ENCODE peak calls at places on chromosomes 1 and 21, in seven cellular contexts. One of them, this sample, is unnamed.

GRCh38 chr21:31234936-31235335 is 109.1 kb downstream of the TIAM1 start:
- DNase-seq in dorsolateral prefrontal cortex: no peak
- DNase-seq in tibial nerve: no peak
- DNase-seq in stimulated activated CD8-positive, alpha-beta memory T cell treated with anti-CD3 and anti-CD28 coated beads, Interleukin-7, amount 100 ng/mL, for 1 hour: no peak
- DNase-seq in activated T-helper 1 cell treated with Interleukin-2 at 50 U/mL for 16 hours: no peak
- DNase-seq in CD8-positive, alpha-beta memory T cell: no peak
- DNase-seq in lower lobe of right lung: no peak
- DNase-seq in this sample: no peak

GRCh38 chr1:198639581-198640235 is 868 bp downstream of the PTPRC start:
- DNase-seq in tibial nerve: no peak
- DNase-seq in activated T-helper 1 cell treated with Interleukin-2 at 50 U/mL for 16 hours: no peak
- DNase-seq in lower lobe of right lung: no peak
- DNase-seq in CD8-positive, alpha-beta memory T cell: no peak
- DNase-seq in dorsolateral prefrontal cortex: no peak
- DNase-seq in stimulated activated CD8-positive, alpha-beta memory T cell treated with anti-CD3 and anti-CD28 coated beads, Interleukin-7, amount 100 ng/mL, for 1 hour: no peak
- DNase-seq in this sample: no peak

GRCh38 chr1:157958280-157958679 is 35.2 kb upstream of the KIRREL1 start:
- DNase-seq in dorsolateral prefrontal cortex: no peak
- DNase-seq in lower lobe of right lung: no peak
- DNase-seq in activated T-helper 1 cell treated with Interleukin-2 at 50 U/mL for 16 hours: no peak
- DNase-seq in tibial nerve: no peak
- DNase-seq in CD8-positive, alpha-beta memory T cell: no peak
- DNase-seq in stimulated activated CD8-positive, alpha-beta memory T cell treated with anti-CD3 and anti-CD28 coated beads, Interleukin-7, amount 100 ng/mL, for 1 hour: no peak
- DNase-seq in this sample: no peak

GRCh38 chr1:109977225-109977624 is 7.3 kb upstream of the AHCYL1 start:
- DNase-seq in stimulated activated CD8-positive, alpha-beta memory T cell treated with anti-CD3 and anti-CD28 coated beads, Interleukin-7, amount 100 ng/mL, for 1 hour: no peak
- DNase-seq in dorsolateral prefrontal cortex: no peak
- DNase-seq in tibial nerve: no peak
- DNase-seq in activated T-helper 1 cell treated with Interleukin-2 at 50 U/mL for 16 hours: no peak
- DNase-seq in CD8-positive, alpha-beta memory T cell: no peak
- DNase-seq in lower lobe of right lung: no peak
- DNase-seq in this sample: no peak

GRCh38 chr1:175208773-175209492 is 16.4 kb upstream of the KIAA0040 start:
- DNase-seq in lower lobe of right lung: no peak
- DNase-seq in tibial nerve: no peak
- DNase-seq in activated T-helper 1 cell treated with Interleukin-2 at 50 U/mL for 16 hours: peak; percentile 37
- DNase-seq in stimulated activated CD8-positive, alpha-beta memory T cell treated with anti-CD3 and anti-CD28 coated beads, Interleukin-7, amount 100 ng/mL, for 1 hour: peak; percentile 10
- DNase-seq in CD8-positive, alpha-beta memory T cell: peak; percentile 11
- DNase-seq in dorsolateral prefrontal cortex: no peak
- DNase-seq in this sample: no peak

GRCh38 chr21:19810779-19811178 is 1187.4 kb upstream of the NCAM2 start:
- DNase-seq in lower lobe of right lung: no peak
- DNase-seq in CD8-positive, alpha-beta memory T cell: no peak
- DNase-seq in stimulated activated CD8-positive, alpha-beta memory T cell treated with anti-CD3 and anti-CD28 coated beads, Interleukin-7, amount 100 ng/mL, for 1 hour: no peak
- DNase-seq in activated T-helper 1 cell treated with Interleukin-2 at 50 U/mL for 16 hours: no peak
- DNase-seq in dorsolateral prefrontal cortex: no peak
- DNase-seq in tibial nerve: no peak
- DNase-seq in this sample: no peak

GRCh38 chr1:169312084-169312954 is 55.3 kb downstream of the NME7 start:
- DNase-seq in lower lobe of right lung: no peak
- DNase-seq in dorsolateral prefrontal cortex: no peak
- DNase-seq in activated T-helper 1 cell treated with Interleukin-2 at 50 U/mL for 16 hours: peak; percentile 6
- DNase-seq in CD8-positive, alpha-beta memory T cell: peak; percentile 1
- DNase-seq in stimulated activated CD8-positive, alpha-beta memory T cell treated with anti-CD3 and anti-CD28 coated beads, Interleukin-7, amount 100 ng/mL, for 1 hour: peak; percentile 30
- DNase-seq in tibial nerve: no peak
- DNase-seq in this sample: no peak

GRCh38 chr1:119713039-119713537 is 1.4 kb downstream of the PHGDH start:
- DNase-seq in stimulated activated CD8-positive, alpha-beta memory T cell treated with anti-CD3 and anti-CD28 coated beads, Interleukin-7, amount 100 ng/mL, for 1 hour: no peak
- DNase-seq in lower lobe of right lung: no peak
- DNase-seq in tibial nerve: no peak
- DNase-seq in CD8-positive, alpha-beta memory T cell: no peak
- DNase-seq in activated T-helper 1 cell treated with Interleukin-2 at 50 U/mL for 16 hours: no peak
- DNase-seq in dorsolateral prefrontal cortex: no peak
- DNase-seq in this sample: no peak

GRCh38 chr1:156124557-156125483 is 10.3 kb downstream of the LMNA start:
- DNase-seq in stimulated activated CD8-positive, alpha-beta memory T cell treated with anti-CD3 and anti-CD28 coated beads, Interleukin-7, amount 100 ng/mL, for 1 hour: no peak
- DNase-seq in lower lobe of right lung: peak; percentile 78
- DNase-seq in dorsolateral prefrontal cortex: no peak
- DNase-seq in activated T-helper 1 cell treated with Interleukin-2 at 50 U/mL for 16 hours: no peak
- DNase-seq in CD8-positive, alpha-beta memory T cell: peak; percentile 38
- DNase-seq in tibial nerve: no peak
- DNase-seq in this sample: peak; percentile 79

GRCh38 chr1:232873931-232874330 is 68.7 kb downstream of the MAP10 start:
- DNase-seq in tibial nerve: no peak
- DNase-seq in dorsolateral prefrontal cortex: no peak
- DNase-seq in activated T-helper 1 cell treated with Interleukin-2 at 50 U/mL for 16 hours: no peak
- DNase-seq in stimulated activated CD8-positive, alpha-beta memory T cell treated with anti-CD3 and anti-CD28 coated beads, Interleukin-7, amount 100 ng/mL, for 1 hour: no peak
- DNase-seq in lower lobe of right lung: no peak
- DNase-seq in CD8-positive, alpha-beta memory T cell: no peak
- DNase-seq in this sample: no peak

GRCh38 chr1:149844096-149844495 is 55.3 kb upstream of the BOLA1 start:
- DNase-seq in dorsolateral prefrontal cortex: no peak
- DNase-seq in lower lobe of right lung: no peak
- DNase-seq in stimulated activated CD8-positive, alpha-beta memory T cell treated with anti-CD3 and anti-CD28 coated beads, Interleukin-7, amount 100 ng/mL, for 1 hour: no peak
- DNase-seq in activated T-helper 1 cell treated with Interleukin-2 at 50 U/mL for 16 hours: no peak
- DNase-seq in tibial nerve: no peak
- DNase-seq in CD8-positive, alpha-beta memory T cell: no peak
- DNase-seq in this sample: no peak

GRCh38 chr1:58941471-58942289 is 157.8 kb upstream of the JUN start:
- DNase-seq in stimulated activated CD8-positive, alpha-beta memory T cell treated with anti-CD3 and anti-CD28 coated beads, Interleukin-7, amount 100 ng/mL, for 1 hour: no peak
- DNase-seq in lower lobe of right lung: no peak
- DNase-seq in activated T-helper 1 cell treated with Interleukin-2 at 50 U/mL for 16 hours: no peak
- DNase-seq in CD8-positive, alpha-beta memory T cell: no peak
- DNase-seq in tibial nerve: no peak
- DNase-seq in dorsolateral prefrontal cortex: no peak
- DNase-seq in this sample: no peak

GRCh38 chr1:61056674-61057439 is 25.5 kb upstream of the NFIA start:
- DNase-seq in dorsolateral prefrontal cortex: peak; percentile 56
- DNase-seq in CD8-positive, alpha-beta memory T cell: no peak
- DNase-seq in stimulated activated CD8-positive, alpha-beta memory T cell treated with anti-CD3 and anti-CD28 coated beads, Interleukin-7, amount 100 ng/mL, for 1 hour: no peak
- DNase-seq in activated T-helper 1 cell treated with Interleukin-2 at 50 U/mL for 16 hours: no peak
- DNase-seq in tibial nerve: peak; percentile 36
- DNase-seq in lower lobe of right lung: peak; percentile 79
- DNase-seq in this sample: peak; percentile 81

GRCh38 chr1:16134071-16134801 is 21.6 kb downstream of the EPHA2 start:
- DNase-seq in lower lobe of right lung: no peak
- DNase-seq in dorsolateral prefrontal cortex: no peak
- DNase-seq in CD8-positive, alpha-beta memory T cell: no peak
- DNase-seq in stimulated activated CD8-positive, alpha-beta memory T cell treated with anti-CD3 and anti-CD28 coated beads, Interleukin-7, amount 100 ng/mL, for 1 hour: no peak
- DNase-seq in activated T-helper 1 cell treated with Interleukin-2 at 50 U/mL for 16 hours: no peak
- DNase-seq in tibial nerve: no peak
- DNase-seq in this sample: no peak

GRCh38 chr1:186102559-186103148 is 272.4 kb downstream of the TPR start:
- DNase-seq in dorsolateral prefrontal cortex: no peak
- DNase-seq in CD8-positive, alpha-beta memory T cell: no peak
- DNase-seq in activated T-helper 1 cell treated with Interleukin-2 at 50 U/mL for 16 hours: no peak
- DNase-seq in lower lobe of right lung: no peak
- DNase-seq in tibial nerve: no peak
- DNase-seq in stimulated activated CD8-positive, alpha-beta memory T cell treated with anti-CD3 and anti-CD28 coated beads, Interleukin-7, amount 100 ng/mL, for 1 hour: no peak
- DNase-seq in this sample: peak; percentile 55

GRCh38 chr1:13864760-13865159 is 164.8 kb downstream of the PRDM2 start:
- DNase-seq in activated T-helper 1 cell treated with Interleukin-2 at 50 U/mL for 16 hours: no peak
- DNase-seq in lower lobe of right lung: no peak
- DNase-seq in tibial nerve: no peak
- DNase-seq in CD8-positive, alpha-beta memory T cell: no peak
- DNase-seq in stimulated activated CD8-positive, alpha-beta memory T cell treated with anti-CD3 and anti-CD28 coated beads, Interleukin-7, amount 100 ng/mL, for 1 hour: no peak
- DNase-seq in dorsolateral prefrontal cortex: peak; percentile 7
- DNase-seq in this sample: no peak

GRCh38 chr1:43817304-43817939 is 110.1 kb downstream of the ST3GAL3 start:
- DNase-seq in stimulated activated CD8-positive, alpha-beta memory T cell treated with anti-CD3 and anti-CD28 coated beads, Interleukin-7, amount 100 ng/mL, for 1 hour: no peak
- DNase-seq in activated T-helper 1 cell treated with Interleukin-2 at 50 U/mL for 16 hours: no peak
- DNase-seq in CD8-positive, alpha-beta memory T cell: no peak
- DNase-seq in dorsolateral prefrontal cortex: no peak
- DNase-seq in tibial nerve: no peak
- DNase-seq in lower lobe of right lung: no peak
- DNase-seq in this sample: no peak

GRCh38 chr1:199202331-199202730 is 563.5 kb downstream of the PTPRC start:
- DNase-seq in tibial nerve: no peak
- DNase-seq in lower lobe of right lung: no peak
- DNase-seq in stimulated activated CD8-positive, alpha-beta memory T cell treated with anti-CD3 and anti-CD28 coated beads, Interleukin-7, amount 100 ng/mL, for 1 hour: no peak
- DNase-seq in CD8-positive, alpha-beta memory T cell: no peak
- DNase-seq in activated T-helper 1 cell treated with Interleukin-2 at 50 U/mL for 16 hours: no peak
- DNase-seq in dorsolateral prefrontal cortex: no peak
- DNase-seq in this sample: no peak

GRCh38 chr1:193438771-193439170 is 252.4 kb upstream of the B3GALT2 start:
- DNase-seq in lower lobe of right lung: no peak
- DNase-seq in dorsolateral prefrontal cortex: no peak
- DNase-seq in CD8-positive, alpha-beta memory T cell: no peak
- DNase-seq in activated T-helper 1 cell treated with Interleukin-2 at 50 U/mL for 16 hours: no peak
- DNase-seq in stimulated activated CD8-positive, alpha-beta memory T cell treated with anti-CD3 and anti-CD28 coated beads, Interleukin-7, amount 100 ng/mL, for 1 hour: no peak
- DNase-seq in tibial nerve: no peak
- DNase-seq in this sample: no peak

GRCh38 chr1:220198186-220199005 is 73.9 kb downstream of the RAB3GAP2 start:
- DNase-seq in activated T-helper 1 cell treated with Interleukin-2 at 50 U/mL for 16 hours: no peak
- DNase-seq in dorsolateral prefrontal cortex: no peak
- DNase-seq in CD8-positive, alpha-beta memory T cell: no peak
- DNase-seq in tibial nerve: no peak
- DNase-seq in lower lobe of right lung: no peak
- DNase-seq in stimulated activated CD8-positive, alpha-beta memory T cell treated with anti-CD3 and anti-CD28 coated beads, Interleukin-7, amount 100 ng/mL, for 1 hour: no peak
- DNase-seq in this sample: no peak

GRCh38 chr1:15733726-15734226 is 2.3 kb upstream of the SLC25A34 start:
- DNase-seq in CD8-positive, alpha-beta memory T cell: no peak
- DNase-seq in tibial nerve: no peak
- DNase-seq in stimulated activated CD8-positive, alpha-beta memory T cell treated with anti-CD3 and anti-CD28 coated beads, Interleukin-7, amount 100 ng/mL, for 1 hour: no peak
- DNase-seq in lower lobe of right lung: no peak
- DNase-seq in dorsolateral prefrontal cortex: no peak
- DNase-seq in activated T-helper 1 cell treated with Interleukin-2 at 50 U/mL for 16 hours: no peak
- DNase-seq in this sample: no peak

GRCh38 chr1:225044258-225044657 is 114.8 kb downstream of the DNAH14 start:
- DNase-seq in tibial nerve: no peak
- DNase-seq in CD8-positive, alpha-beta memory T cell: no peak
- DNase-seq in activated T-helper 1 cell treated with Interleukin-2 at 50 U/mL for 16 hours: no peak
- DNase-seq in dorsolateral prefrontal cortex: no peak
- DNase-seq in stimulated activated CD8-positive, alpha-beta memory T cell treated with anti-CD3 and anti-CD28 coated beads, Interleukin-7, amount 100 ng/mL, for 1 hour: no peak
- DNase-seq in lower lobe of right lung: no peak
- DNase-seq in this sample: no peak

GRCh38 chr1:234750922-234751595 is 141.1 kb upstream of the IRF2BP2 start:
- DNase-seq in activated T-helper 1 cell treated with Interleukin-2 at 50 U/mL for 16 hours: no peak
- DNase-seq in lower lobe of right lung: no peak
- DNase-seq in stimulated activated CD8-positive, alpha-beta memory T cell treated with anti-CD3 and anti-CD28 coated beads, Interleukin-7, amount 100 ng/mL, for 1 hour: no peak
- DNase-seq in tibial nerve: no peak
- DNase-seq in dorsolateral prefrontal cortex: no peak
- DNase-seq in CD8-positive, alpha-beta memory T cell: no peak
- DNase-seq in this sample: no peak